ENCODE peak calls at places on chromosome 16, in nine cellular contexts. I, V, A, G, C, S, B, E and J are unnamed samples.

GRCh38 chr16:19708498-19709205 is 9.4 kb downstream of the KNOP1 start:
- DNase-seq in S (no peak), E (no peak), I (no peak), C (no peak), B (no peak), G (no peak), A (no peak), V (no peak), J (no peak)

GRCh38 chr16:56838622-56839337 is 26.2 kb upstream of the SLC12A3 start:
- DNase-seq in S (peak), C (no peak), V (no peak), E (no peak), A (no peak), I (no peak), B (no peak), G (no peak), J (no peak)

GRCh38 chr16:15682105-15682570 is 32.1 kb downstream of the NDE1 start:
- DNase-seq in B (peak), I (no peak), V (peak), G (peak), S (peak), A (no peak), C (no peak), E (no peak), J (peak)

GRCh38 chr16:85629326-85629725 is 16.2 kb downstream of the GSE1 start:
- DNase-seq in A (no peak), E (no peak), G (no peak), S (no peak), I (no peak), C (no peak), V (no peak), B (no peak), J (no peak)

GRCh38 chr16:56382901-56383355 is 42.4 kb downstream of the AMFR start:
- DNase-seq in A (no peak), S (peak), B (no peak), G (no peak), I (no peak), E (no peak), V (peak), C (no peak), J (no peak)

GRCh38 chr16:58201163-58201562 is 3.3 kb upstream of the CSNK2A2 start:
- DNase-seq in G (peak), I (no peak), B (no peak), C (no peak), S (no peak), V (no peak), A (no peak), E (no peak), J (no peak)

GRCh38 chr16:77408607-77409006 is 26.2 kb downstream of the ADAMTS18 start:
- DNase-seq in S (peak), V (no peak), G (no peak), A (no peak), E (no peak), C (no peak), I (no peak), B (no peak), J (no peak)

GRCh38 chr16:4593069-4593468 is 21.6 kb downstream of the UBALD1 start:
- DNase-seq in G (no peak), S (no peak), E (no peak), C (no peak), V (no peak), I (no peak), B (no peak), A (no peak), J (no peak)

GRCh38 chr16:54080524-54081008 is 206.0 kb downstream of the IRX3 start:
- DNase-seq in C (no peak), A (no peak), B (no peak), S (peak), E (no peak), I (no peak), V (peak), G (no peak), J (no peak)

GRCh38 chr16:66489818-66490217 is 60.1 kb downstream of the TK2 start:
- DNase-seq in V (no peak), E (no peak), S (no peak), I (no peak), A (no peak), C (no peak), G (no peak), B (no peak), J (no peak)